ENCODE peak calls at places on chromosomes 1 and 21, in seven cellular contexts. S is SHP77 treated with DMSO at 0.1 percent for 48 hours, V is epithelial cell of esophagus, B is GM18507, Q is colonic mucosa, I is astrocyte, T is M059J. U is an unnamed sample.

GRCh38 chr21:45306832-45307571 is 19.3 kb upstream of the POFUT2 start:
- DNase-seq in S (no peak), V (no peak), B (no peak), Q (peak), I (peak), T (peak), U (peak)

GRCh38 chr1:246632584-246633168 is 66.4 kb downstream of the CNST start:
- DNase-seq in S (no peak), V (peak), B (no peak), Q (no peak), I (peak), T (peak), U (peak)

GRCh38 chr1:59316497-59317128 is 19.7 kb downstream of the FGGY start:
- DNase-seq in S (no peak), V (no peak), B (no peak), Q (no peak), I (peak), T (peak), U (no peak)

GRCh38 chr1:22801753-22802152 is 91.1 kb downstream of the EPHB2 start:
- DNase-seq in S (no peak), V (no peak), B (no peak), Q (no peak), I (no peak), T (no peak), U (no peak)

GRCh38 chr1:204817341-204817740 is 53.3 kb upstream of the NFASC start:
- DNase-seq in S (no peak), V (no peak), B (no peak), Q (no peak), I (no peak), T (no peak), U (no peak)

GRCh38 chr21:42107881-42108553 is 36.9 kb downstream of the UMODL1 start:
- DNase-seq in S (peak), V (peak), B (peak), Q (peak), I (peak), T (peak), U (peak)

GRCh38 chr21:38850277-38850951 is 44.7 kb downstream of the ETS2 start:
- DNase-seq in S (no peak), V (no peak), B (no peak), Q (peak), I (no peak), T (no peak), U (no peak)

GRCh38 chr1:222769181-222769580 is 32.2 kb downstream of the FAM177B start:
- DNase-seq in S (no peak), V (no peak), B (no peak), Q (no peak), I (no peak), T (no peak), U (no peak)

GRCh38 chr21:32727728-32728454 is at the start of gene SYNJ1:
- DNase-seq in S (peak), V (peak), B (peak), Q (peak), I (peak), T (peak), U (peak)

U was measured in MCF 10A.